ENCODE peak calls at places on chromosomes 12 and 14, in seven cellular contexts. S is T-helper 2 cell, N is choroid plexus epithelial cell, Q is HuH-7.5, L is Ammon's horn, Z is T-helper 9 cell, F is mammary epithelial cell. H is an unnamed sample.

GRCh38 chr14:102898776-102899515 is 23.5 kb upstream of the AMN start:
- DNase-seq in S (no peak), N (no peak), Q (no peak), L (no peak), Z (no peak), F (no peak), H (no peak)

GRCh38 chr12:7161811-7162210 is 27.7 kb upstream of the PEX5 start:
- DNase-seq in S (no peak), N (no peak), Q (no peak), L (no peak), Z (no peak), F (no peak), H (no peak)

GRCh38 chr12:128810182-128811127 is 13.3 kb downstream of the SLC15A4 start:
- DNase-seq in S (no peak), N (no peak), Q (no peak), L (peak), Z (no peak), F (no peak), H (peak)

GRCh38 chr12:108768591-108769500 is 37.5 kb upstream of the CORO1C start:
- DNase-seq in S (no peak), N (no peak), Q (peak), L (no peak), Z (no peak), F (no peak), H (no peak)

GRCh38 chr12:48296586-48297396 is 53.9 kb downstream of the ZNF641 start:
- DNase-seq in S (peak), N (peak), Q (no peak), L (peak), Z (no peak), F (peak), H (peak)

GRCh38 chr14:35879141-35879648 is 53.1 kb downstream of the BRMS1L start:
- DNase-seq in S (no peak), N (peak), Q (no peak), L (no peak), Z (no peak), F (peak), H (no peak)

GRCh38 chr14:32509632-32510187 is 180.6 kb downstream of the AKAP6 start:
- DNase-seq in S (no peak), N (peak), Q (no peak), L (peak), Z (no peak), F (peak), H (peak)

GRCh38 chr14:90060312-90060964 is 1.4 kb upstream of the KCNK13 start:
- DNase-seq in S (peak), N (peak), Q (peak), L (peak), Z (no peak), F (peak), H (peak)

GRCh38 chr14:75401356-75401755 is 26.5 kb upstream of the JDP2 start:
- DNase-seq in S (no peak), N (peak), Q (no peak), L (peak), Z (no peak), F (no peak), H (no peak)

GRCh38 chr14:64684091-64684490 is 20.1 kb upstream of the PLEKHG3 start:
- DNase-seq in S (no peak), N (peak), Q (no peak), L (no peak), Z (no peak), F (no peak), H (peak)

GRCh38 chr12:120211243-120211903 is 10.5 kb upstream of the RPLP0 start:
- DNase-seq in S (no peak), N (no peak), Q (no peak), L (no peak), Z (no peak), F (no peak), H (no peak)

GRCh38 chr12:65958456-65958855 is 134.2 kb downstream of the HMGA2 start:
- DNase-seq in S (no peak), N (no peak), Q (no peak), L (no peak), Z (no peak), F (peak), H (no peak)

GRCh38 chr12:93913845-93914244 is 234.5 kb upstream of the PLXNC1 start:
- DNase-seq in S (no peak), N (peak), Q (no peak), L (no peak), Z (no peak), F (peak), H (no peak)

GRCh38 chr12:121711925-121712461 is 559 bp upstream of the TMEM120B start:
- DNase-seq in S (no peak), N (no peak), Q (no peak), L (peak), Z (no peak), F (no peak), H (peak)

GRCh38 chr12:1828863-1829262 is 8.5 kb downstream of the LRTM2 start:
- DNase-seq in S (no peak), N (no peak), Q (no peak), L (no peak), Z (no peak), F (no peak), H (no peak)

H was measured in pons.